ENCODE peak calls at places on chromosomes 4 and X, in five cellular contexts. O is A549, Y is K562, C is HepG2, R is GM12878. F is an unnamed sample.

GRCh38 chr4:7350396-7350795 is 84.3 kb downstream of the PSAPL1 start:
- DNase-seq in C (no peak), Y (no peak), O (no peak), R (no peak), F (no peak)

GRCh38 chr4:70868778-70869177 is 29.1 kb upstream of the GRSF1 start:
- DNase-seq in Y (no peak), R (no peak), O (no peak), C (no peak), F (no peak)

GRCh38 chr4:158197194-158197593 is 13.1 kb upstream of the TMEM144 start:
- DNase-seq in R (no peak), C (no peak), O (no peak), Y (no peak), F (no peak)

GRCh38 chr4:127622923-127623754 is 9.6 kb upstream of the INTU start:
- DNase-seq in Y (no peak), C (peak; percentile 5), R (no peak), O (peak; percentile 71), F (peak; percentile 38)

GRCh38 chrX:109934935-109935334 is 68.0 kb upstream of the TMEM164 start:
- DNase-seq in C (no peak), R (no peak), Y (no peak), O (no peak), F (no peak)

GRCh38 chr4:126530996-126531585 is 1101.7 kb upstream of the INTU start:
- DNase-seq in O (no peak), R (no peak), C (no peak), Y (no peak), F (no peak)

GRCh38 chrX:116009871-116010710 is 160.5 kb upstream of the AGTR2 start:
- DNase-seq in C (peak; percentile 1), R (peak; percentile 36), Y (no peak), O (no peak), F (no peak)

GRCh38 chrX:135086197-135086854 is 34.0 kb downstream of the ETDB start:
- DNase-seq in C (peak; percentile 39), Y (peak; percentile 50), O (peak; percentile 66), R (peak; percentile 15), F (no peak)

GRCh38 chrX:82589410-82589809 is 918.7 kb upstream of the POU3F4 start:
- DNase-seq in C (no peak), Y (no peak), R (no peak), O (peak; percentile 1), F (no peak)

GRCh38 chrX:154329284-154329683 is 33.7 kb downstream of the TKTL1 start:
- DNase-seq in C (no peak), R (no peak), O (no peak), Y (no peak), F (no peak)

DNA sequence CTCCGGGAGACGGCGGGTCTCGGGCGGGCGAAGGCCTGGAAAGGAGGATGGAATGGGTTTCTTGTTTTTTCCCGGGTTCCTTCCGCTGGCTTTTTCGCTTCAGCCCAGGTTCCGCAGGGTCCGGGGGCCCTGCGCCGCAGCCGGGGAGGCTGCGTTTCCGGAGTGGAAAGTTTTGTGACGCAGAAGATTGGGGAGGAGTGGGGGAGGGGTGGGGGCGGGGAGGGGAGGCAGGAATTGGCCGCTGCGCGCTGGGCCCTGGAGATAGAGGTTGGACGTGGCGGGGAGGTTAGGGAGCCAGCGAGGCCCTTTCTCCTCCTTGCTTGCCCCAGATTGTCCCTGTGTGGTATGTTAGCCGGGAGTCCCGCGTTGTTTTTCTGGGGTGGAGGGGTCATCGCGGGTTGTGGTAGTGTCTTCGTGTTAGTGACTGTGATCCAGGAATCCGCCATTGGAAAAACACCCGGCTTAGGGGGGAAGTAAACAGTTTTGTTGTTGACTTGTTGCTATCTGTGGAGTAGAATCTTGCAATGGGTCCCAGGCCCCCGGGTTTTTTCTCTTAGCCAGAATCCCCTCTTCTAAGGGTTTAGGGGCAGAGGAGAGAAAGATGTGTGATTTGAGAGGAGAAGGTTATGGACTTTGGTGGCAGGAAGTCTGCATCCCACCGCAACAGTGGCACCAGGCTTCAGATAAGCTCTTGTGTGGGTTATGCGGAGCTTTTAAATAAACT is 1.1 kb downstream of the DDX3X start:
- DNase-seq in O (peak; percentile 44), R (no peak), C (no peak), Y (peak; percentile 71), F (no peak)
- TF ChIP-seq REST in O (no peak), R (no peak), C (no peak), Y (no peak), F (no peak)

GRCh38 chr4:17027495-17027894 is 129.1 kb upstream of the LDB2 start:
- DNase-seq in O (peak; percentile 26), Y (no peak), R (no peak), C (no peak), F (no peak)
- TF ChIP-seq REST in O (no peak), Y (no peak), R (no peak), C (no peak), F (no peak)

DNA sequence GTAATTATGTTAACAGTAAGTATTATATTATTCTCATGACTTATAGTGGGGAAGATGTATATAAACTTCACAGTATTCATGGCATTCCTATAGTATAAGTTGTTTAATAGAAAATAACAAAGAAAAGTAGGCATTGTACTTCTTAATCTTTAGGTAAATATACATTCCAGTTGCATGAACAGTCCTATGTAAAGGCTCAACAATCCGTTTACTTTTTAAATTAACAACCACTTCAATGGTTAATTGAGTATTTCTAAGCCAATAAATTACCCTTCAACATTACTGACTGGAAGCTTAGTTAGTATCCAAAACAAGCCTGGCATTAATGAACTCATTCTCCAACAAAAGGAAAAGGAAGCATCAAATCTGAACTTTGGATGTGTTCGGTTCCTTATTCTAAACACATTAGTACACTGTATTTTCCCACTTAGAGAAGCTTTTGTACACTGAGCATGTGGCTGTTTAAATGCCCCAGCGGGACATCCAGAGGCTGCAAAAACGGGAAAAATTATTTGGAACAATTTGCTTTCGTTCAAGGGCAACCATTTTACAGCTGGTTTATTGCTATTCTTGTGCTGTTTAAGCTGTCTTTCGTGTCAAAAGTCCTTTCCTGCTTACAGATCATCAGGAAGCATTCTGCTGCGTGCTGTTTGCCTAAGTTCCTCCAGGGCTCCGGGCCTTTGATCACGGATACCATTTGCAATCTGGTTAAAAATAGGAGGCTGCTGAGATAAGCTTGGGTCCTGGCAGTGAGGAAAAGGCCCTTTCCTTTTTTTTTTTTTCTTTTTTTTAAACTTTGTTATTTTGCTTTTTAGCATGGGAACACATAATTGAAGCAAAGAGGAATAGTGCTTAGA is 460.3 kb downstream of the SPRY1 start:
- DNase-seq in O (peak; percentile 10), C (peak; percentile 95), Y (no peak), R (no peak), F (no peak)
- TF ChIP-seq REST in O (no peak), C (peak; percentile 58), Y (no peak), R (no peak), F (no peak)

GRCh38 chr4:123452585-123452984 is 56.0 kb downstream of the SPRY1 start:
- DNase-seq in O (peak; percentile 11), Y (no peak), C (peak; percentile 20), R (no peak), F (peak; percentile 87)
- TF ChIP-seq REST in O (no peak), Y (no peak), C (no peak), R (no peak), F (no peak)

DNA sequence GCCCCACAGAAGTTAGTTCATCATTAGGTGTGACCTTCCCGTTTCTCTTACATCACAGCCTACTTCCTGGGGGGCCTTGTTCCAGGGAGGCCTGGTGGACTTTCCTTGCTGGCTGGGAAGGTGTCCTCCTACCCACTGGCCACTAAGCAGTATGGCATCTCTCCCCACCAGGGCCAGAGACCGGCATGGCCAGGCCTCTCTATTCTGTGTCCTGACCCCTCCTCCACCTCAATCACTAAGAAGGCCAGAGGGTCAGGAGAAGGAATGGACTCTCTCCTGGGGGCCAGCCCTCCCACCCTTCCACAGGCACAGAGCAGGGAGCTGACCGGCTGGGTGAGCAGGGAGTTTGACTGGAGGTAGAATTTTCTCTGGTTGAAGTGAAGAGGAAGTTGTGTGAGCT is 81.9 kb downstream of the PJA1 start:
- DNase-seq in C (no peak), O (no peak), R (no peak), Y (no peak), F (no peak)
- TF ChIP-seq REST in C (no peak), O (no peak), R (no peak), Y (no peak), F (no peak)

GRCh38 chrX:118218940-118219339 is 102.3 kb upstream of the KLHL13 start:
- DNase-seq in O (no peak), C (no peak), R (no peak), Y (no peak), F (no peak)

GRCh38 chrX:118221257-118221656 is 104.6 kb upstream of the KLHL13 start:
- DNase-seq in C (no peak), Y (no peak), O (no peak), R (no peak), F (no peak)

GRCh38 chrX:118220509-118220908 is 103.9 kb upstream of the KLHL13 start:
- DNase-seq in Y (no peak), O (no peak), R (no peak), C (no peak), F (no peak)

GRCh38 chrX:118219866-118220265 is 103.3 kb upstream of the KLHL13 start:
- DNase-seq in Y (no peak), C (no peak), O (no peak), R (no peak), F (no peak)

DNA sequence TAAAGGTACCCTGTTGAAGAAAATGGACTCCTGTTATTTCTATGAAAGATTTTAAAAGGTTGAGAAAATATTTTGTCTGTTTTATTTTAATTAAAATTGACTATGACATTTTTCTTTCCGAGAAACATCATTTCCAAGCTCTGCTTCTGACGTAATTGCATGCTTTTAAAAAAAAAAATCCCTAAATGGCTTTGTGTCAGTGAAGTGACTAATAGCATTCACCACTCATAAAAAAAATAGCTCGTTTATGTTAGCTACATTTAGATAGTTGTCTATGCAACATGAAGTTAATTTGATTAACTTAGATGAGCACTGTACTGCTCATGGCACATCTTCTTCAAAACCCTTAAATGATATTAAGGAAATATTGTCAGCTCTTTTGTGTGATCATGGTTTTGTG is 105.1 kb upstream of the KLHL13 start:
- DNase-seq in C (no peak), O (no peak), Y (no peak), R (no peak), F (no peak)
- TF ChIP-seq REST in C (no peak), O (no peak), Y (no peak), R (no peak), F (no peak)

DNA sequence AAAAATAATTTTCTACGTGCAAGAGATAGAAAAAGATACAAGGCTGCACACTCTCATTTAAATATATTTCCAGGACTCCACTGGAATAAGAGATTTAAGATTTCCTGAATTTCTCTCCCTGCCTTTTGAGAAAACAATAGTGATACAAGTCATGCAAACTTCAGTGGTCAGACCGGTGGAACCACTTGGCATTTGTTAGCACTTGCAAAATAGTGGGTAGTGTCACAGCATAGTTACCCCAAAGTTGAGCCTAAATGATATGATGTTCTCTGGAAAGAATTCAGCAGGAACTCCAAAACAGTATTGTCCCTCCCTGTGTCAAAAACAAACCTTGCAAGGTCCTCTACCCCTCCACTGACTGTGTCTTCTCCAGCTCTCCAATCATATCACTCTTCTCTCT is 102.3 kb downstream of the ANKRD50 start:
- DNase-seq in O (no peak), Y (no peak), C (no peak), R (no peak), F (no peak)
- TF ChIP-seq REST in O (no peak), Y (no peak), C (no peak), R (no peak), F (no peak)